ENCODE peak calls at places on chromosomes 13 and 19, in four cellular contexts. B is GM12878, T is K562, S is HepG2. D is an unnamed sample.

GRCh38 chr13:22801402-22802003 is 379.3 kb upstream of the SGCG start:
- DNase-seq in B (no peak), T (no peak), S (peak), D (no peak)

GRCh38 chr19:32858559-32858958 is 11.0 kb downstream of the SLC7A9 start:
- DNase-seq in B (no peak), T (no peak), S (no peak), D (no peak)

GRCh38 chr13:109989155-109989554 is 202.8 kb upstream of the IRS2 start:
- DNase-seq in B (no peak), T (no peak), S (no peak), D (no peak)

GRCh38 chr13:79075703-79076102 is 330.4 kb downstream of the RBM26 start:
- DNase-seq in B (no peak), T (no peak), S (no peak), D (no peak)

GRCh38 chr13:106424805-106425204 is 110.7 kb downstream of the EFNB2 start:
- DNase-seq in B (no peak), T (no peak), S (no peak), D (no peak)

GRCh38 chr13:37775871-37776270 is 93.7 kb downstream of the TRPC4 start:
- DNase-seq in B (no peak), T (no peak), S (no peak), D (no peak)

GRCh38 chr19:46755077-46755852 is 9.0 kb upstream of the STRN4 start:
- DNase-seq in B (no peak), T (no peak), S (no peak), D (no peak)

GRCh38 chr13:112828082-112828699 is 138.4 kb downstream of the ATP11A start:
- DNase-seq in B (no peak), T (no peak), S (no peak), D (no peak)

GRCh38 chr19:12784871-12785430 is 6.3 kb upstream of the JUNB start:
- DNase-seq in B (no peak), T (no peak), S (no peak), D (no peak)

DNA sequence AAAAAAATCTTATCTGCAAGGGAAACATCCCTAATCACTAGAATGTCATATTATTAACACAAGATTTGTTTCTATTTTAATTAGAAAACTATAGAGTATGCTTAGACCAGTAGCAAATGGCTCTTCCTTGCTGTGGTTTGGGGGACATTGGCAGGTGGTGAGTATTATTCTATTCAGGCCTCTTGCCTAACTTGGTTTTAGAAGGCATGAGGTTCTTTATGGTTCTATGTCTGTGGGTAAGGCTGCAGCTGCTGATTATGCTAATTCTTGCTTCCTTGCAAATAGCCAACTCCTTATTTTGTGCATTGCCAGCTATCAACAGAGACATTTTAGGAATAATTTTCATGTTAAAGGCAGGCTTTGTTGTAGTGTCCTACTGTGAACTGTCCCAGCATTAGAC is 1345.0 kb downstream of the UQCRFS1 start:
- DNase-seq in B (no peak), T (no peak), S (no peak), D (no peak)
- TF ChIP-seq FOXK2 in B (no peak), T (no peak), S (no peak), D (no peak)

GRCh38 chr19:4010808-4011110 is 3.2 kb downstream of the PIAS4 start:
- DNase-seq in B (no peak), T (no peak), S (no peak), D (no peak)
- TF ChIP-seq SP1 in B (no peak), T (no peak), S (no peak), D (no peak)

DNA sequence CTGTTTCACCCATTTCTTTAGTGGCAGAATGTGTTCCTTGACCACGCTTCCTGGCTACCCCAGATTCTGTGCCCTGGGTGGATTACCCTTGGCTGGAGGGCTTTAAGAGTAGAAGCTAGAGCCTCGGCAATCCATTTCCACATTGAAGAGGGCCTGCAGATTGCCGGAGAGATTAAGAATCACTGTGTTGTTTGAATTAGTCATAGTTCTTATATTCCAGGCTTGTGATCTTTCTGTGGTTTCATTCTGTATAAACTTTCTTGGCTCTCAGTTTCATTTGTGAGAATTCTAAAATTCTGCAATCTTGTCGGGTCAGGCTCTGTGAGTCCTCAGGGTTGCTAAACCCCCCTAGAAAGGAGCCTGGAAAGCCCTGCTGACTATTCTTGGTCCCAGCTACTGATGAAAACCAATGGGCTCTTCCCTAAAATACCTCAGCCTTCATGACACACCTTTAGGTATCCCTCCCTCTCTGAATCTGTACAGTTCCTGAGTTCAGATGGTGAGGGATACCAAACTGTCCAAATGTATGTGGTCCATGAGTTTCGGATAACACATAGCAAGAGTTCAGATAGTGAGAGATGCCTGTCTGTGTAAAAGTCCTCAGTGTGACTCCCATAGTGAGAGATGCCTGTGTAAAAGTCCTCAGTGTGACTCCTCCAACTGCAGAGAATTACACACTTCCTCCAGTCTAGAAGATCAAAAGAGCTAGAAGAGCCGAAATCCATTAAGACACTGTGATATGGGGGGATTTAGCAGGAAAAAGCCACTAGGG is 4.3 kb downstream of the PHF11 start:
- DNase-seq in B (no peak), T (no peak), S (no peak), D (no peak)
- TF ChIP-seq FOXK2 in B (no peak), T (no peak), S (no peak), D (no peak)

DNA sequence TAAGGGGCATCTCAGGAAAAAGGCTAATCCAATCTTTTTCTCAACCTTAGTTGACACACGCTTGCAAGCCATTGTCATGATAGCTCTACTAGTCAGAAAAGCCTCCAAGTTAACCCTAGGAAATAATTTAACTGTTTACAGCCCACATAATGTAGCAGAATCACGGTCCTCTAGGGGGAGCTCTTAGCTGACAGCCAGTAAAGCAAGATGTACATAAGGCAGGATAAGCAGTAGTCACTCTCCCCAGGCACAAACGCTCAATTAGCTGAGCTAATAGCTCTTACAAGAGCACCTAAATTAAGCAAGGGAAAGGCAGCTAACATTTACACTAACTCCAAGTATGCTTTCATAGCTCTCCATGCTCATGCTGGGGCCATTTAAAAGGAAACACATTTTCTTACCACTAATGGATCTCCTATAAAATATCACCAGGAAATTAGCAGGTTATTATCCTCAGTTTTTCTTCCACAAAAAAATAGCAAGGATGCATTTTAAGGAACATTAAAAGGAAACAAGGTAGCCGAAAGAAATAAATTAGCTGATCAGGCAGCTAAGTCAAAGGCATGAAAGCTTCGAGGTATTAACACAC is 33.7 kb upstream of the ZSCAN5A start:
- DNase-seq in B (no peak), T (no peak), S (no peak), D (no peak)
- TF ChIP-seq SP1 in B (no peak), T (no peak), S (no peak), D (no peak)

GRCh38 chr13:77532983-77533382 is 2.5 kb upstream of the SCEL start:
- DNase-seq in B (no peak), T (no peak), S (no peak), D (no peak)

GRCh38 chr13:77530870-77531269 is 4.6 kb upstream of the SCEL start:
- DNase-seq in B (no peak), T (no peak), S (no peak), D (no peak)

GRCh38 chr13:77533875-77534788 is 1.4 kb upstream of the SCEL start:
- DNase-seq in B (no peak), T (no peak), S (no peak), D (no peak)

GRCh38 chr13:77528834-77529500 is 6.5 kb upstream of the SCEL start:
- DNase-seq in B (no peak), T (no peak), S (no peak), D (no peak)

DNA sequence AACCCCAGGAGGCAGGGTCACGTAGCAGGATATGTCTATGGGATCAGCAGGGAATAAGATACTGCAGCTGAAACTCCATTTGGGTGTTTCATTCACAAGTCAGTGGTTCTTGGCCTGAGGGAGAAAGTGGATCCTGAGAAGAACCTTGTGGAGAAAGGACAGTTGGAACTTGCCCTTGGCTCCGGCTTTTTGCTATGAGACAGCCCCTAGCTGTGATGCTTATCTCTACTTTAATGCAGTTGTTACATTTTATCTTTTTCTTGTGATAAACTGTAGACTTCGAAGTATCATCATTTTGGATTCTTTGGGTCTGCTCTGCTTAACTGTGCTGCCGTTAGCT is 6.0 kb upstream of the SCEL start:
- DNase-seq in B (no peak), T (no peak), S (no peak), D (no peak)
- TF ChIP-seq FOXK2 in B (no peak), T (no peak), S (no peak), D (no peak)

GRCh38 chr13:40672310-40673060 is 6.0 kb upstream of the FOXO1 start:
- DNase-seq in B (no peak), T (peak), S (peak), D (peak)
- TF ChIP-seq SP1 in B (no peak), T (peak), S (no peak), D (no peak)

DNA sequence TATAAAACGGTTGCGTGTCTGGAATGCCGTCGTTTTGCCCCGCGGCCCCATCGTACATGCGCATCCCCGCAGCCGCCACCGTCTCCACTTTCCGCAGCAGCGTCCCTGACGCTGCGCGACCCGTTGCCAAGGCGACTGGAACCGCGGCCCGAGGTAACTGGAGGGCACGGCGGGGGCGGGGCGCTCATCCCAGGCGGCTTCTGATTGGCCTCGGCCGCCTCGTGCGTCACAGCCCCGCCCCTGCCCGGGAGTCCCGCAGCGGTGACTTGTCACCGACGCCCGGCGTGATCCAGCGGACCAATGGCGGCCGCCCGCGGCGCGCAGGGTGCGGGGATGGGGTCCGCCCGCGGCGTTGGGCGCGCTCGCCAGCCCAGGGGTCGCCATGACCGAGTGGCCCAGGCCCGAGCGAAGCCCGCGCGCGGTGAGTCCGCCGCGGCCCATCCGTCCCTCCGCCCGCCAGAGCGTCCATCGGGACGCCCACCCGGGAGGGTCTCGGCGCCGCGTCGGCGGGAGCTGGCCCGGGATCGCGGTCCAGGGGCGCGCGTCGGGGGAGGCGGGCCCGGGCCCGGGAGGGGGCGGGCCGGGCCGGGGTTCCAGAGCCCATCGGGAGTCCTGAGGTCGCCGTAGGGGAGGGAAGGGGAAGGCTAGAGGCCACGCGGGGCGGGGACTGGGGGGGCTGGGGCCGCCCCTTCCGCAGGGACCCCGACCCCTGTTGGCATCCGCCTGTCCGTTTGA is at the start of gene ZSCAN1:
- DNase-seq in B (no peak), T (no peak), S (no peak), D (no peak)
- TF ChIP-seq FOXK2 in B (no peak), T (no peak), S (no peak), D (no peak)

DNA sequence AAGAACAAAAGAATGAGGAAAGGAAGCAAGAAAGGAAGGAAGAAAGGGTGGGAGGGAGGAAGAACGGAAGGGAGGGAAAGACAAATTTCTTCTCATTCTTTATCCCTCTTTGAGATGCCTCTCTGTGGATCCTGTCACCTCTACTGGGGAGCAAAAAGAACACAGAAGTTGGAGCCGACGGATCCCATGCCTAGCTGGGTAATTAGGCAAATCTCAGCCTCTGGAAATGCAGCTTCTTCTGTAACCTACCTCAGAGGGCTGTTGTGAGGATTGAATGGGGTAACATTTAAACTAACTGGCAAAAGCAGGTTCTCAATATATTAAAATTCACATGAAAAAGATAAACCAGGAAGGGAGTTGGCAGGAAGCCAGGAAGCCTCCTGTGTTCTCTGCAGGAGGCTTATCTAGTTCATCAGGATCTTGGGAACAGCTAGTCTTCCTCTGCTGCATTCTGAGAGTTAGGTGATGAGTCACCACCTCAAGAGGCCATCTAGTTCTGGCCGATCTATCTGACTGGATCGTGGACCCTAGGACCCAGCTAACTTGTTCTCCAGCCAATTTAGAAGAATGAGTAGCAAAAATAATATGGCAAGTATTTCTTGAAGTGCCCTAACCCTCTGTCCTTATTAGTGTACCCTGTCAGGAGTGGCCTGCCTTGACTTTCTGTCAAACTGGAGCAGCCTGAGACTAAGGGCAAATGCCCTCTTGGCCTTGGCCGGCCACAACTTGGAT is 15.2 kb upstream of the CPB2 start:
- DNase-seq in B (no peak), T (peak), S (no peak), D (peak)
- TF ChIP-seq SP1 in B (no peak), T (no peak), S (no peak), D (no peak)

DNA sequence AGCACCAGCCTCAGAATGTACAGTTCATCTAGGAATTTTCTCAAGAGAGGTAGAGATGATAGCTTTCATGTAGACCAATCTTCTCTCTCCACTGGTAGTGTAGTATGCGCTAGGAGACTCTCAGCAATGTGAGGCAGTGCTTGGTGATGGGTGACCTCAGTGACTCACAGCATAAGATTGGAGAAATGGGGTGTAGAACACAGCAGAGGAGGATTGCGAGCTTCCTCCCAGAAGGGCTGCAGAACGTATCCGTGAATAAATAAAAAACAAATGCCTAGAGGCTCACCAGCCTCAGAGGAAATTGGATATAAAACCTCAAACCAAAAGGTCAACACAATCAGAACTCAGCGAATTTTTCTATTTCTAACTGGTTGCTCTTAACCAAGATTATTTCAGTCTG is 182.9 kb upstream of the RXFP2 start:
- DNase-seq in B (no peak), T (no peak), S (no peak), D (no peak)
- TF ChIP-seq FOXK2 in B (no peak), T (no peak), S (no peak), D (no peak)